ENCODE peak calls at places on chromosomes 16 and 17, in five cellular contexts. B is SK-N-SH; L is endodermal cell; J is CD8-positive, alpha-beta T cell; G is heart left ventricle. A is an unnamed sample.
A peak's percentile ranks its signal among the peaks of the same experiment; 100 is the strongest.

GRCh38 chr16:68234188-68235104 is 1.5 kb downstream of the ESRP2 start:
- DNase-seq in B (no peak), L (peak; percentile 80), J (no peak), G (no peak), A (no peak)

GRCh38 chr17:76644995-76645394 is 1.4 kb upstream of the ST6GALNAC1 start:
- DNase-seq in B (no peak), L (no peak), J (no peak), G (no peak), A (no peak)

GRCh38 chr16:70548936-70549335 is 25.3 kb downstream of the SF3B3 start:
- DNase-seq in B (no peak), L (no peak), J (no peak), G (no peak), A (no peak)

GRCh38 chr16:64654137-64654652 is 467.7 kb downstream of the CDH11 start:
- DNase-seq in B (no peak), L (no peak), J (no peak), G (no peak), A (no peak)

GRCh38 chr17:63832455-63832854 is 5.0 kb upstream of the FTSJ3 start:
- DNase-seq in B (no peak), L (no peak), J (no peak), G (no peak), A (no peak)

GRCh38 chr16:85965125-85965524 is 66.2 kb downstream of the IRF8 start:
- DNase-seq in B (no peak), L (no peak), J (no peak), G (no peak), A (no peak)

GRCh38 chr17:42684033-42684625 is 1.8 kb downstream of the CNTNAP1 start:
- DNase-seq in B (peak; percentile 9), L (no peak), J (no peak), G (no peak), A (no peak)

GRCh38 chr17:21228111-21228510 is 14.2 kb upstream of the TMEM11 start:
- DNase-seq in B (no peak), L (no peak), J (no peak), G (no peak), A (no peak)

GRCh38 chr16:25258856-25259179 is 1.2 kb upstream of the ZKSCAN2 start:
- DNase-seq in B (no peak), L (peak; percentile 73), J (no peak), G (no peak), A (no peak)

GRCh38 chr16:81445143-81445922 is 725 bp downstream of the CMIP start:
- DNase-seq in B (peak; percentile 78), L (peak; percentile 77), J (peak; percentile 67), G (no peak), A (peak; percentile 32)

GRCh38 chr16:81492307-81492706 is 47.7 kb downstream of the CMIP start:
- DNase-seq in B (peak; percentile 60), L (no peak), J (no peak), G (no peak), A (no peak)

GRCh38 chr17:1019451-1019850 is 22.5 kb downstream of the TIMM22 start:
- DNase-seq in B (no peak), L (no peak), J (no peak), G (peak; percentile 76), A (no peak)

GRCh38 chr17:2157081-2157480 is 102.2 kb downstream of the HIC1 start:
- DNase-seq in B (no peak), L (no peak), J (no peak), G (peak; percentile 43), A (no peak)

GRCh38 chr16:87012954-87013938 is 303.9 kb downstream of the C16orf95 start:
- DNase-seq in B (peak; percentile 30), L (peak; percentile 60), J (no peak), G (peak; percentile 76), A (no peak)

GRCh38 chr16:15502041-15502725 is 67.8 kb downstream of the BMERB1 start:
- DNase-seq in B (no peak), L (peak; percentile 58), J (no peak), G (no peak), A (peak; percentile 90)

GRCh38 chr17:13337864-13338371 is 263.8 kb downstream of the HS3ST3A1 start:
- DNase-seq in B (peak; percentile 51), L (peak; percentile 71), J (no peak), G (no peak), A (peak; percentile 12)

GRCh38 chr16:88393034-88393433 is 10.3 kb downstream of the ZNF469 start:
- DNase-seq in B (no peak), L (no peak), J (no peak), G (peak; percentile 59), A (peak; percentile 10)

GRCh38 chr16:30063893-30064745 is 1.4 kb upstream of the ALDOA start:
- DNase-seq in B (peak; percentile 76), L (peak; percentile 86), J (peak; percentile 82), G (peak; percentile 91), A (peak; percentile 83)

GRCh38 chr17:42683407-42684031 is 1.2 kb downstream of the CNTNAP1 start:
- DNase-seq in B (peak; percentile 23), L (peak; percentile 73), J (no peak), G (peak; percentile 57), A (no peak)

DNA sequence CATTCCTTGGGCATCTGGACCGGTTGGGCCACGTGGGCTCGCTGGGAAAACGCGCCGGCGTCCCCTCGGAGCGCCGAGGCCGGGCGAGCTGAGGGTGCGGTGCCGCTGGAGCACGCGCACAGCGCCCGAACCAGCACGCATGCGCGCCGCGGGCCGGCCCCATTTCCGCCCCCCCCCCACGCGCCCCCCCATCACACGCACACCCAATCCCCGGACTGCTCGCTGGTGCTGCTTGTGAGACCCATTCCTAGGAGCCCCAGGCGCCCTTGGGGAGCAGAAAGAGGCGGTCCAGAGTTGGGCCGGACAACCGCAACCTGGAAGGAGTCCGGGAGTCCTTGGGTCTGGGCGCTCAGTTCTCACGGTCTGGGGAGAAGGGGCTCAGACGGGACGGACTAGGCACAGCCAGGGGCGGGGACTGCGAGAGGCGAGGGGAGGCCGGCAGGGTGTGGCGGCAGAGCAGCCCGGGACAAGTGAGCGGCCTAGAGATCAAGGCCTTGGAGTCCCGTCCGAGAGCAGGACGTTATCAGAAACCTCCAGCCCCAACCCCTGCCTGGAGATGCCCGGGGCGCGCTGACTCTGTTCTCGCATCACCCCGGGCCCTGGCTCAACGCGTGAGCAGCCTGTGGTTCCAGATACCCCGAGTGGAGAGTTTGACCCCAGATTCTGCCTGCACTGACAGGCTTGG is 6.0 kb upstream of the CBX8 start:
- DNase-seq in B (no peak), L (peak; percentile 83), J (no peak), G (no peak), A (no peak)
- H3K27me3 ChIP-seq in B (peaks cover 39% of the 10 kb centered on the region), L (peaks cover 100% of the 10 kb centered on the region), J (peaks cover 96% of the 10 kb centered on the region), G (peaks cover 96% of the 10 kb centered on the region), A (peaks cover 95% of the 10 kb centered on the region)

GRCh38 chr16:19881028-19881427 is 3.6 kb downstream of the GPRC5B start:
- DNase-seq in B (no peak), L (no peak), J (no peak), G (no peak), A (no peak)
- H3K4me3 ChIP-seq in B (no peak overlapping the region), L (no peak overlapping the region), J (no peak overlapping the region), G (no peak overlapping the region), A (no peak overlapping the region)

DNA sequence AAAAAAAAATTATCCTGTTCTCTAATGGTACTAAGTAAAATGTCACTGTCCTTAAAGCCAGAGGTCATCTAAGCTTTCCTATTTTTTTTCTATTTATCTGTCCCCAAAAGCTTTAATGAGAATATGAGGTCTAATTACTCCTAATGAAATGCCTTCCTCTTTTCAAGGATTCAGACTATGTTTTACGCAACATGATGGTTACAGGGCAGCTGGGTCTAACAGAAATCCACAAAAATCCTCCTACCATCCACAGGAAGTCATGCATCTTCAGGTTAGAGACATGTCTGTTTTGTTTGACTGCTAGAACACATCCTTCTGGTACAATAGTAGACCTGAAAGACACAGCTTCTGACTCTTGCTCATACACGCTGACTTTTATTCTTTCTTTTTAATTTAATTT is 29.7 kb upstream of the NSRP1 start:
- DNase-seq in B (no peak), L (no peak), J (no peak), G (no peak), A (no peak)
- H3K9me3 ChIP-seq in B (no peaks in the 10 kb centered on the region), L (no peaks in the 10 kb centered on the region), J (no peaks in the 10 kb centered on the region), G (no peaks in the 10 kb centered on the region), A (no peaks in the 10 kb centered on the region)

DNA sequence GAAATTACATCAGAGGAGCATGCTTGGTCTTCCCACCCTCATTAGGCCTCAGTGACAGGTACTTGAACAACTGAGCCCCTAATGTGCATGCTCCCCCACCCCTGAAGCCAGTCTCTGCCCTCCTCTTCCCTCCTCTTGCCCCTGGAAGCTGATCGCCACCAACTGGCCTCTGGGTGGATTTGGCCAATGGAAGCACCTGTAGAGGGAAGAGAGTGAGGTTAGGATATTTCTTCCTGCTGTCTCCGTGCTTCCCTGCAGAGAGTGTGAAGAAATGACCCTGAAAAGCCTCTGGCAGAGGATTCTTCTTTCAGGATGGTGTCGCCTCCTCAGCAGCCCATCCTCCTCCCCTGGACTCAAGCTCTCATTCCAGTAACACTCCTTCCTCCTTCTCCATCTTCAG is 5.9 kb upstream of the CBLN1 start:
- DNase-seq in B (no peak), L (peak; percentile 83), J (no peak), G (no peak), A (no peak)
- H3K27me3 ChIP-seq in B (peaks cover 13% of the 10 kb centered on the region), L (peaks cover 50% of the 10 kb centered on the region), J (peaks cover 3% of the 10 kb centered on the region), G (peaks cover 36% of the 10 kb centered on the region), A (peaks cover 12% of the 10 kb centered on the region)

A was measured in MG63.